ENCODE peak calls at places on chromosomes 12 and 14, in nine cellular contexts. One of them, this sample, is unnamed.

GRCh38 chr14:36426113-36426512 is 93.9 kb downstream of the NKX2-1 start:
- DNase-seq in astrocyte: no peak
- DNase-seq in AG09309: no peak
- DNase-seq in psoas muscle: no peak
- DNase-seq in omental fat pad: no peak
- DNase-seq in heart right ventricle: no peak
- DNase-seq in fibroblast of lung: no peak
- DNase-seq in cardiac fibroblast: no peak
- DNase-seq in M059J: no peak
- DNase-seq in this sample: no peak

GRCh38 chr12:27469161-27469560 is 22.6 kb downstream of the SMCO2 start:
- DNase-seq in heart right ventricle: no peak
- DNase-seq in omental fat pad: no peak
- DNase-seq in psoas muscle: no peak
- DNase-seq in astrocyte: no peak
- DNase-seq in M059J: no peak
- DNase-seq in AG09309: no peak
- DNase-seq in cardiac fibroblast: no peak
- DNase-seq in fibroblast of lung: no peak
- DNase-seq in this sample: no peak

GRCh38 chr12:120529641-120530314 is 820 bp upstream of the COQ5 start:
- DNase-seq in fibroblast of lung: no peak
- DNase-seq in psoas muscle: no peak
- DNase-seq in astrocyte: peak
- DNase-seq in AG09309: no peak
- DNase-seq in cardiac fibroblast: peak
- DNase-seq in omental fat pad: no peak
- DNase-seq in M059J: peak
- DNase-seq in heart right ventricle: no peak
- DNase-seq in this sample: no peak

GRCh38 chr14:53850714-53851296 is 105.8 kb downstream of the BMP4 start:
- DNase-seq in AG09309: no peak
- DNase-seq in psoas muscle: no peak
- DNase-seq in astrocyte: peak
- DNase-seq in omental fat pad: no peak
- DNase-seq in M059J: peak
- DNase-seq in cardiac fibroblast: peak
- DNase-seq in fibroblast of lung: peak
- DNase-seq in heart right ventricle: no peak
- DNase-seq in this sample: peak

GRCh38 chr12:57151741-57152407 is 4.5 kb upstream of the LRP1-AS start:
- DNase-seq in AG09309: peak
- DNase-seq in cardiac fibroblast: peak
- DNase-seq in M059J: peak
- DNase-seq in fibroblast of lung: peak
- DNase-seq in heart right ventricle: peak
- DNase-seq in astrocyte: peak
- DNase-seq in omental fat pad: no peak
- DNase-seq in psoas muscle: peak
- DNase-seq in this sample: peak

GRCh38 chr14:24607635-24608492 is 1.6 kb downstream of the GZMH start:
- DNase-seq in M059J: no peak
- DNase-seq in psoas muscle: no peak
- DNase-seq in cardiac fibroblast: no peak
- DNase-seq in fibroblast of lung: no peak
- DNase-seq in omental fat pad: no peak
- DNase-seq in astrocyte: no peak
- DNase-seq in AG09309: no peak
- DNase-seq in heart right ventricle: no peak
- DNase-seq in this sample: no peak

GRCh38 chr12:104167519-104168458 is 29.8 kb upstream of the NFYB start:
- DNase-seq in cardiac fibroblast: no peak
- DNase-seq in psoas muscle: no peak
- DNase-seq in fibroblast of lung: no peak
- DNase-seq in M059J: peak
- DNase-seq in omental fat pad: no peak
- DNase-seq in astrocyte: no peak
- DNase-seq in AG09309: no peak
- DNase-seq in heart right ventricle: no peak
- DNase-seq in this sample: no peak

GRCh38 chr12:46218509-46219095 is 50.2 kb downstream of the SLC38A1 start:
- DNase-seq in AG09309: no peak
- DNase-seq in psoas muscle: no peak
- DNase-seq in fibroblast of lung: no peak
- DNase-seq in cardiac fibroblast: no peak
- DNase-seq in M059J: no peak
- DNase-seq in omental fat pad: no peak
- DNase-seq in astrocyte: no peak
- DNase-seq in heart right ventricle: no peak
- DNase-seq in this sample: no peak

GRCh38 chr12:27480031-27480430 is 33.5 kb downstream of the SMCO2 start:
- DNase-seq in fibroblast of lung: no peak
- DNase-seq in astrocyte: no peak
- DNase-seq in heart right ventricle: no peak
- DNase-seq in cardiac fibroblast: no peak
- DNase-seq in M059J: no peak
- DNase-seq in psoas muscle: no peak
- DNase-seq in AG09309: no peak
- DNase-seq in omental fat pad: no peak
- DNase-seq in this sample: no peak

GRCh38 chr14:96920023-96920422 is 122.8 kb downstream of the VRK1 start:
- DNase-seq in astrocyte: no peak
- DNase-seq in cardiac fibroblast: no peak
- DNase-seq in fibroblast of lung: no peak
- DNase-seq in M059J: no peak
- DNase-seq in psoas muscle: no peak
- DNase-seq in omental fat pad: no peak
- DNase-seq in AG09309: no peak
- DNase-seq in heart right ventricle: no peak
- DNase-seq in this sample: no peak

GRCh38 chr12:25194211-25194610 is 749 bp downstream of the DNAI7 start:
- DNase-seq in cardiac fibroblast: no peak
- DNase-seq in omental fat pad: no peak
- DNase-seq in heart right ventricle: no peak
- DNase-seq in M059J: no peak
- DNase-seq in AG09309: no peak
- DNase-seq in psoas muscle: no peak
- DNase-seq in astrocyte: no peak
- DNase-seq in fibroblast of lung: no peak
- DNase-seq in this sample: no peak

GRCh38 chr12:132189378-132190011 is 45.2 kb downstream of the NOC4L start:
- DNase-seq in astrocyte: peak
- DNase-seq in heart right ventricle: peak
- DNase-seq in cardiac fibroblast: peak
- DNase-seq in psoas muscle: peak
- DNase-seq in AG09309: peak
- DNase-seq in M059J: peak
- DNase-seq in fibroblast of lung: peak
- DNase-seq in omental fat pad: peak
- DNase-seq in this sample: peak

GRCh38 chr12:104475269-104475668 is 18.5 kb downstream of the CHST11 start:
- DNase-seq in psoas muscle: no peak
- DNase-seq in cardiac fibroblast: no peak
- DNase-seq in fibroblast of lung: no peak
- DNase-seq in AG09309: no peak
- DNase-seq in heart right ventricle: no peak
- DNase-seq in M059J: no peak
- DNase-seq in omental fat pad: no peak
- DNase-seq in astrocyte: no peak
- DNase-seq in this sample: no peak

GRCh38 chr12:124347805-124348658 is 53.1 kb downstream of the RFLNA start:
- DNase-seq in AG09309: no peak
- DNase-seq in astrocyte: no peak
- DNase-seq in M059J: no peak
- DNase-seq in fibroblast of lung: no peak
- DNase-seq in omental fat pad: no peak
- DNase-seq in psoas muscle: no peak
- DNase-seq in heart right ventricle: no peak
- DNase-seq in cardiac fibroblast: no peak
- DNase-seq in this sample: no peak

This sample was measured in GM04503.